ENCODE peak calls at places on chromosomes 3 and 15, in nine cellular contexts. One of them, this sample, is unnamed.

GRCh38 chr3:35946857-35947514 is 307.7 kb downstream of the ARPP21 start:
- DNase-seq in cardiac fibroblast: no peak
- DNase-seq in astrocyte of the spinal cord: no peak
- DNase-seq in heart right ventricle: no peak
- DNase-seq in fibroblast of lung: no peak
- DNase-seq in stomach: no peak
- DNase-seq in tibial artery: no peak
- DNase-seq in cardiac muscle cell: no peak
- DNase-seq in OCI-LY7: no peak
- DNase-seq in this sample: no peak

GRCh38 chr3:138113309-138113708 is 2.1 kb downstream of the DZIP1L start:
- DNase-seq in OCI-LY7: no peak
- DNase-seq in astrocyte of the spinal cord: peak
- DNase-seq in cardiac fibroblast: no peak
- DNase-seq in fibroblast of lung: no peak
- DNase-seq in cardiac muscle cell: no peak
- DNase-seq in tibial artery: no peak
- DNase-seq in heart right ventricle: no peak
- DNase-seq in stomach: no peak
- DNase-seq in this sample: no peak

GRCh38 chr3:8658326-8659212 is 14.0 kb upstream of the SSUH2 start:
- DNase-seq in tibial artery: peak
- DNase-seq in fibroblast of lung: peak
- DNase-seq in cardiac muscle cell: peak
- DNase-seq in cardiac fibroblast: peak
- DNase-seq in OCI-LY7: peak
- DNase-seq in heart right ventricle: peak
- DNase-seq in stomach: peak
- DNase-seq in astrocyte of the spinal cord: peak
- DNase-seq in this sample: peak

GRCh38 chr3:192169332-192169915 is 557.9 kb downstream of the FGF12 start:
- DNase-seq in cardiac fibroblast: peak
- DNase-seq in fibroblast of lung: no peak
- DNase-seq in cardiac muscle cell: peak
- DNase-seq in heart right ventricle: no peak
- DNase-seq in astrocyte of the spinal cord: peak
- DNase-seq in tibial artery: no peak
- DNase-seq in stomach: no peak
- DNase-seq in OCI-LY7: no peak
- DNase-seq in this sample: no peak

GRCh38 chr3:149535395-149535685 is 60.8 kb downstream of the TM4SF4 start:
- DNase-seq in OCI-LY7: no peak
- DNase-seq in fibroblast of lung: no peak
- DNase-seq in heart right ventricle: no peak
- DNase-seq in stomach: no peak
- DNase-seq in cardiac fibroblast: no peak
- DNase-seq in astrocyte of the spinal cord: no peak
- DNase-seq in cardiac muscle cell: no peak
- DNase-seq in tibial artery: no peak
- DNase-seq in this sample: no peak

GRCh38 chr3:146142757-146143156 is 18.2 kb downstream of the PLOD2 start:
- DNase-seq in OCI-LY7: no peak
- DNase-seq in astrocyte of the spinal cord: peak
- DNase-seq in cardiac fibroblast: peak
- DNase-seq in stomach: no peak
- DNase-seq in tibial artery: no peak
- DNase-seq in heart right ventricle: no peak
- DNase-seq in cardiac muscle cell: peak
- DNase-seq in fibroblast of lung: peak
- DNase-seq in this sample: peak

GRCh38 chr3:142896201-142896755 is 7.4 kb upstream of the PCOLCE2 start:
- DNase-seq in heart right ventricle: no peak
- DNase-seq in tibial artery: no peak
- DNase-seq in stomach: no peak
- DNase-seq in cardiac muscle cell: peak
- DNase-seq in astrocyte of the spinal cord: peak
- DNase-seq in fibroblast of lung: peak
- DNase-seq in cardiac fibroblast: peak
- DNase-seq in OCI-LY7: no peak
- DNase-seq in this sample: no peak

GRCh38 chr3:196194542-196194915 is 16.7 kb downstream of the ZDHHC19 start:
- DNase-seq in stomach: no peak
- DNase-seq in cardiac muscle cell: no peak
- DNase-seq in tibial artery: no peak
- DNase-seq in heart right ventricle: no peak
- DNase-seq in fibroblast of lung: no peak
- DNase-seq in OCI-LY7: no peak
- DNase-seq in cardiac fibroblast: no peak
- DNase-seq in astrocyte of the spinal cord: no peak
- DNase-seq in this sample: no peak

GRCh38 chr15:101000271-101000681 is 81.1 kb downstream of the LRRK1 start:
- DNase-seq in cardiac fibroblast: peak
- DNase-seq in tibial artery: no peak
- DNase-seq in heart right ventricle: no peak
- DNase-seq in cardiac muscle cell: peak
- DNase-seq in stomach: no peak
- DNase-seq in fibroblast of lung: no peak
- DNase-seq in astrocyte of the spinal cord: peak
- DNase-seq in OCI-LY7: no peak
- DNase-seq in this sample: no peak

GRCh38 chr3:60073942-60074341 is 1024.1 kb upstream of the CFAP20DC start:
- DNase-seq in cardiac fibroblast: no peak
- DNase-seq in tibial artery: no peak
- DNase-seq in OCI-LY7: no peak
- DNase-seq in cardiac muscle cell: no peak
- DNase-seq in fibroblast of lung: no peak
- DNase-seq in heart right ventricle: no peak
- DNase-seq in astrocyte of the spinal cord: no peak
- DNase-seq in stomach: no peak
- DNase-seq in this sample: no peak

GRCh38 chr15:77527164-77527778 is 105.4 kb downstream of the LINGO1 start:
- DNase-seq in cardiac fibroblast: peak
- DNase-seq in OCI-LY7: no peak
- DNase-seq in stomach: peak
- DNase-seq in cardiac muscle cell: peak
- DNase-seq in tibial artery: no peak
- DNase-seq in astrocyte of the spinal cord: peak
- DNase-seq in heart right ventricle: peak
- DNase-seq in fibroblast of lung: peak
- DNase-seq in this sample: no peak

GRCh38 chr3:41111011-41111410 is 88.3 kb upstream of the CTNNB1 start:
- DNase-seq in cardiac fibroblast: no peak
- DNase-seq in cardiac muscle cell: no peak
- DNase-seq in tibial artery: no peak
- DNase-seq in astrocyte of the spinal cord: no peak
- DNase-seq in fibroblast of lung: no peak
- DNase-seq in OCI-LY7: no peak
- DNase-seq in stomach: no peak
- DNase-seq in heart right ventricle: no peak
- DNase-seq in this sample: no peak

GRCh38 chr3:106004137-106004600 is 135.4 kb upstream of the CBLB start:
- DNase-seq in astrocyte of the spinal cord: peak
- DNase-seq in tibial artery: no peak
- DNase-seq in cardiac muscle cell: peak
- DNase-seq in cardiac fibroblast: peak
- DNase-seq in heart right ventricle: no peak
- DNase-seq in fibroblast of lung: peak
- DNase-seq in stomach: no peak
- DNase-seq in OCI-LY7: no peak
- DNase-seq in this sample: peak

GRCh38 chr15:39125904-39126303 is 455.0 kb upstream of the THBS1 start:
- DNase-seq in astrocyte of the spinal cord: peak
- DNase-seq in cardiac muscle cell: peak
- DNase-seq in OCI-LY7: peak
- DNase-seq in stomach: no peak
- DNase-seq in cardiac fibroblast: peak
- DNase-seq in heart right ventricle: no peak
- DNase-seq in fibroblast of lung: peak
- DNase-seq in tibial artery: no peak
- DNase-seq in this sample: no peak

GRCh38 chr3:189229421-189229820 is 57.6 kb downstream of the TPRG1 start:
- DNase-seq in cardiac muscle cell: no peak
- DNase-seq in stomach: no peak
- DNase-seq in heart right ventricle: no peak
- DNase-seq in astrocyte of the spinal cord: no peak
- DNase-seq in OCI-LY7: peak
- DNase-seq in cardiac fibroblast: no peak
- DNase-seq in tibial artery: no peak
- DNase-seq in fibroblast of lung: no peak
- DNase-seq in this sample: no peak

GRCh38 chr3:141368062-141368924 is at the start of gene ZBTB38:
- DNase-seq in OCI-LY7: no peak
- DNase-seq in tibial artery: peak
- DNase-seq in astrocyte of the spinal cord: peak
- DNase-seq in stomach: peak
- DNase-seq in heart right ventricle: peak
- DNase-seq in cardiac fibroblast: peak
- DNase-seq in fibroblast of lung: peak
- DNase-seq in cardiac muscle cell: peak
- DNase-seq in this sample: peak

GRCh38 chr3:44318929-44319328 is 19.6 kb upstream of the TCAIM start:
- DNase-seq in fibroblast of lung: no peak
- DNase-seq in cardiac muscle cell: no peak
- DNase-seq in cardiac fibroblast: no peak
- DNase-seq in heart right ventricle: no peak
- DNase-seq in OCI-LY7: no peak
- DNase-seq in tibial artery: no peak
- DNase-seq in stomach: no peak
- DNase-seq in astrocyte of the spinal cord: no peak
- DNase-seq in this sample: no peak

GRCh38 chr3:10602769-10603768 is 97.7 kb upstream of the ATP2B2 start:
- DNase-seq in cardiac fibroblast: no peak
- DNase-seq in fibroblast of lung: no peak
- DNase-seq in tibial artery: no peak
- DNase-seq in cardiac muscle cell: no peak
- DNase-seq in stomach: no peak
- DNase-seq in heart right ventricle: no peak
- DNase-seq in OCI-LY7: peak
- DNase-seq in astrocyte of the spinal cord: no peak
- DNase-seq in this sample: no peak

DNA sequence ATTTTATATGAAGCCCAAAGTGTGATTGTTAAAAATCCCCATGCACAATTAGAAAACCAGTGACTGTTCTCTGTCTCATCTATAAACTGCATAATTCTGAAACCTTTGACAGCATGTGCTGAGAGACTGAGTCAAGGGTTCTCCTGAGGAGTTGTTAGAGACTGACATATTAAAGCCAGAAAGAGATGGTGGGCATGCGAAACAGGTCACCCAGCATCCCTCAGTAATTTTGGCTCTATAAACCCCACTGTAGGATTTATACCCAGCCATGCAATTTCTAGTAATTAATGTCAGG is 3.6 kb downstream of the VGLL3 start:
- DNase-seq in cardiac muscle cell: no peak
- DNase-seq in cardiac fibroblast: no peak
- DNase-seq in stomach: no peak
- DNase-seq in astrocyte of the spinal cord: no peak
- DNase-seq in tibial artery: no peak
- DNase-seq in fibroblast of lung: no peak
- DNase-seq in OCI-LY7: no peak
- DNase-seq in heart right ventricle: no peak
- DNase-seq in this sample: no peak
- H3K4me3 ChIP-seq in cardiac muscle cell: no peak
- H3K4me3 ChIP-seq in cardiac fibroblast: peak
- H3K4me3 ChIP-seq in stomach: no peak
- H3K4me3 ChIP-seq in astrocyte of the spinal cord: peak
- H3K4me3 ChIP-seq in tibial artery: peak
- H3K4me3 ChIP-seq in fibroblast of lung: peak
- H3K4me3 ChIP-seq in OCI-LY7: no peak
- H3K4me3 ChIP-seq in heart right ventricle: no peak
- H3K4me3 ChIP-seq in this sample: no peak

GRCh38 chr15:72341361-72341760 is 21.4 kb upstream of the CELF6 start:
- DNase-seq in tibial artery: no peak
- DNase-seq in fibroblast of lung: no peak
- DNase-seq in stomach: no peak
- DNase-seq in OCI-LY7: no peak
- DNase-seq in cardiac muscle cell: peak
- DNase-seq in cardiac fibroblast: peak
- DNase-seq in heart right ventricle: no peak
- DNase-seq in astrocyte of the spinal cord: no peak
- DNase-seq in this sample: no peak
- TF ChIP-seq CTCF in tibial artery: no peak
- TF ChIP-seq CTCF in fibroblast of lung: no peak
- TF ChIP-seq CTCF in stomach: no peak
- TF ChIP-seq CTCF in OCI-LY7: peak
- TF ChIP-seq CTCF in cardiac muscle cell: peak
- TF ChIP-seq CTCF in cardiac fibroblast: no peak
- TF ChIP-seq CTCF in heart right ventricle: no peak
- TF ChIP-seq CTCF in astrocyte of the spinal cord: peak
- TF ChIP-seq CTCF in this sample: peak

GRCh38 chr3:132723551-132723950 is 1.3 kb upstream of the NPHP3 start:
- DNase-seq in fibroblast of lung: no peak
- DNase-seq in tibial artery: no peak
- DNase-seq in stomach: no peak
- DNase-seq in OCI-LY7: no peak
- DNase-seq in cardiac muscle cell: no peak
- DNase-seq in heart right ventricle: no peak
- DNase-seq in astrocyte of the spinal cord: peak
- DNase-seq in cardiac fibroblast: peak
- DNase-seq in this sample: no peak
- H3K4me3 ChIP-seq in fibroblast of lung: peak
- H3K4me3 ChIP-seq in tibial artery: peak
- H3K4me3 ChIP-seq in stomach: peak
- H3K4me3 ChIP-seq in OCI-LY7: peak
- H3K4me3 ChIP-seq in cardiac muscle cell: peak
- H3K4me3 ChIP-seq in heart right ventricle: no peak
- H3K4me3 ChIP-seq in astrocyte of the spinal cord: peak
- H3K4me3 ChIP-seq in cardiac fibroblast: no peak
- H3K4me3 ChIP-seq in this sample: no peak

DNA sequence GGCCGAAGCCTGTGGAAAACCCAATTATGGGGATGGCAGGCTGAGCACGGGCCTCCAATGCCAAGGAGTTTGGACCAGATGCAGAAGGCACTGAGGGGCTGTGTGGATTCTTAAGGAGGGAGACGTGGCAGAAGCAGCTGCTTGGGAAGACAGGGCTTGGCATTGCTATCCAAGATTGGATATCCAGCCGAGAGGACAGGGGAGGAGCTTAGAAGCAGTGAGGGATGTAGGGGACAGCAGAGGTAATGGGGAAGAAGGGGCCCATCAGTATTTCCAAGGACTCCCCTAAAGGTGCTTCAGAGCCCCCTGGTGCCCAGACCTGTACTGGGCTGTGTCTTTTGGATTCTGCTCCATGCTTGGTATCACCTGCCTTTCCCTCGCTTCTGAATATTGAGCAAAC is 112.8 kb upstream of the TLE3 start:
- DNase-seq in heart right ventricle: no peak
- DNase-seq in astrocyte of the spinal cord: no peak
- DNase-seq in cardiac fibroblast: no peak
- DNase-seq in OCI-LY7: peak
- DNase-seq in fibroblast of lung: no peak
- DNase-seq in tibial artery: no peak
- DNase-seq in stomach: no peak
- DNase-seq in cardiac muscle cell: no peak
- DNase-seq in this sample: no peak
- TF ChIP-seq CTCF in heart right ventricle: no peak
- TF ChIP-seq CTCF in astrocyte of the spinal cord: peak
- TF ChIP-seq CTCF in cardiac fibroblast: peak
- TF ChIP-seq CTCF in OCI-LY7: peak
- TF ChIP-seq CTCF in fibroblast of lung: peak
- TF ChIP-seq CTCF in tibial artery: no peak
- TF ChIP-seq CTCF in stomach: no peak
- TF ChIP-seq CTCF in cardiac muscle cell: peak
- TF ChIP-seq CTCF in this sample: peak